ENCODE peak calls at places on chromosomes 6 and 20, in six cellular contexts. B is HTR-8/SVneo, I is HEK293T, H is fibroblast of pulmonary artery, G is putamen, K is GM23248. X is an unnamed sample.
A peak's percentile ranks its signal among the peaks of the same experiment; 100 is the strongest.

GRCh38 chr6:153537422-153537821 is 406.3 kb upstream of the RGS17 start:
- DNase-seq in B (peak; percentile 23), I (no peak), H (peak; percentile 35), G (no peak), K (peak; percentile 11), X (no peak)

GRCh38 chr6:142850653-142851434 is 94.1 kb downstream of the HIVEP2 start:
- DNase-seq in B (peak; percentile 19), I (no peak), H (peak; percentile 42), G (no peak), K (peak; percentile 83), X (no peak)

GRCh38 chr6:146389740-146390139 is 153.9 kb upstream of the RAB32 start:
- DNase-seq in B (no peak), I (no peak), H (no peak), G (peak; percentile 39), K (no peak), X (no peak)

GRCh38 chr6:303948-304558 is 11.8 kb downstream of the DUSP22 start:
- DNase-seq in B (no peak), I (peak; percentile 35), H (no peak), G (no peak), K (no peak), X (no peak)

GRCh38 chr20:45097485-45098095 is 3.3 kb downstream of the KCNS1 start:
- DNase-seq in B (no peak), I (no peak), H (peak; percentile 63), G (no peak), K (peak; percentile 61), X (no peak)

GRCh38 chr20:62020935-62021701 is 44.6 kb downstream of the TAF4 start:
- DNase-seq in B (no peak), I (no peak), H (peak; percentile 68), G (peak; percentile 10), K (peak; percentile 72), X (no peak)

GRCh38 chr6:82331031-82331773 is 32.4 kb upstream of the TPBG start:
- DNase-seq in B (peak; percentile 17), I (peak; percentile 6), H (peak; percentile 29), G (no peak), K (peak; percentile 86), X (peak; percentile 60)

GRCh38 chr6:45092135-45092534 is 236.0 kb upstream of the RUNX2 start:
- DNase-seq in B (no peak), I (no peak), H (no peak), G (no peak), K (no peak), X (no peak)

GRCh38 chr6:62285612-62286469 is at the start of gene KHDRBS2:
- DNase-seq in B (peak; percentile 8), I (no peak), H (peak; percentile 0), G (peak; percentile 91), K (peak; percentile 3), X (no peak)